ENCODE peak calls at places on chromosomes 2 and 18, in six cellular contexts. One of them, this sample, is unnamed.

GRCh38 chr2:12488365-12488972 is 228.3 kb upstream of the TRIB2 start:
- DNase-seq in Peyer's patch: peak; percentile 56
- DNase-seq in fibroblast of mammary gland: no peak
- DNase-seq in body of pancreas: no peak
- DNase-seq in mucosa of descending colon: no peak
- DNase-seq in AG09309: no peak
- DNase-seq in this sample: no peak

GRCh38 chr2:72896446-72896845 is 9.2 kb downstream of the SPR start:
- DNase-seq in AG09309: no peak
- DNase-seq in fibroblast of mammary gland: no peak
- DNase-seq in mucosa of descending colon: no peak
- DNase-seq in body of pancreas: no peak
- DNase-seq in Peyer's patch: no peak
- DNase-seq in this sample: no peak

GRCh38 chr2:44286884-44287638 is 11.8 kb downstream of the SLC3A1 start:
- DNase-seq in fibroblast of mammary gland: no peak
- DNase-seq in body of pancreas: peak; percentile 46
- DNase-seq in Peyer's patch: no peak
- DNase-seq in mucosa of descending colon: no peak
- DNase-seq in AG09309: no peak
- DNase-seq in this sample: peak; percentile 44

GRCh38 chr2:158533009-158533408 is 76.3 kb downstream of the PKP4 start:
- DNase-seq in mucosa of descending colon: no peak
- DNase-seq in fibroblast of mammary gland: no peak
- DNase-seq in AG09309: no peak
- DNase-seq in body of pancreas: no peak
- DNase-seq in Peyer's patch: no peak
- DNase-seq in this sample: no peak

GRCh38 chr18:58871514-58872490 is 7.1 kb downstream of the ZNF532 start:
- DNase-seq in mucosa of descending colon: no peak
- DNase-seq in Peyer's patch: no peak
- DNase-seq in AG09309: no peak
- DNase-seq in body of pancreas: no peak
- DNase-seq in fibroblast of mammary gland: no peak
- DNase-seq in this sample: no peak

GRCh38 chr2:95698166-95698565 is 106.4 kb downstream of the TRIM43 start:
- DNase-seq in body of pancreas: no peak
- DNase-seq in mucosa of descending colon: no peak
- DNase-seq in fibroblast of mammary gland: peak; percentile 13
- DNase-seq in Peyer's patch: no peak
- DNase-seq in AG09309: no peak
- DNase-seq in this sample: no peak

GRCh38 chr2:18804540-18804939 is 215.2 kb upstream of the NT5C1B start:
- DNase-seq in Peyer's patch: no peak
- DNase-seq in fibroblast of mammary gland: no peak
- DNase-seq in AG09309: no peak
- DNase-seq in mucosa of descending colon: no peak
- DNase-seq in body of pancreas: no peak
- DNase-seq in this sample: no peak

GRCh38 chr2:66789741-66790140 is 354.8 kb downstream of the MEIS1 start:
- DNase-seq in body of pancreas: no peak
- DNase-seq in Peyer's patch: no peak
- DNase-seq in fibroblast of mammary gland: peak; percentile 76
- DNase-seq in AG09309: no peak
- DNase-seq in mucosa of descending colon: no peak
- DNase-seq in this sample: no peak

GRCh38 chr2:875687-876615 is 74.7 kb upstream of the SNTG2 start:
- DNase-seq in Peyer's patch: no peak
- DNase-seq in body of pancreas: no peak
- DNase-seq in AG09309: no peak
- DNase-seq in fibroblast of mammary gland: no peak
- DNase-seq in mucosa of descending colon: no peak
- DNase-seq in this sample: no peak

GRCh38 chr2:26722911-26723310 is 30.4 kb downstream of the KCNK3 start:
- DNase-seq in Peyer's patch: no peak
- DNase-seq in AG09309: no peak
- DNase-seq in body of pancreas: no peak
- DNase-seq in mucosa of descending colon: no peak
- DNase-seq in fibroblast of mammary gland: no peak
- DNase-seq in this sample: no peak

GRCh38 chr18:75475228-75475627 is 47.7 kb upstream of the SMIM21 start:
- DNase-seq in fibroblast of mammary gland: peak; percentile 94
- DNase-seq in AG09309: peak; percentile 94
- DNase-seq in body of pancreas: no peak
- DNase-seq in Peyer's patch: no peak
- DNase-seq in mucosa of descending colon: no peak
- DNase-seq in this sample: no peak

GRCh38 chr18:26002375-26002774 is 88.0 kb downstream of the SS18 start:
- DNase-seq in mucosa of descending colon: no peak
- DNase-seq in fibroblast of mammary gland: no peak
- DNase-seq in body of pancreas: no peak
- DNase-seq in AG09309: no peak
- DNase-seq in Peyer's patch: no peak
- DNase-seq in this sample: no peak

GRCh38 chr2:44392338-44392943 is 30.7 kb downstream of the CAMKMT start:
- DNase-seq in body of pancreas: peak; percentile 53
- DNase-seq in mucosa of descending colon: no peak
- DNase-seq in Peyer's patch: peak; percentile 40
- DNase-seq in fibroblast of mammary gland: peak; percentile 42
- DNase-seq in AG09309: no peak
- DNase-seq in this sample: no peak

GRCh38 chr2:199910338-199911051 is 598 bp upstream of the C2orf69 start:
- DNase-seq in mucosa of descending colon: no peak
- DNase-seq in body of pancreas: no peak
- DNase-seq in AG09309: no peak
- DNase-seq in fibroblast of mammary gland: peak; percentile 6
- DNase-seq in Peyer's patch: no peak
- DNase-seq in this sample: no peak

GRCh38 chr2:23756593-23757292 is 170.2 kb downstream of the ATAD2B start:
- DNase-seq in AG09309: no peak
- DNase-seq in body of pancreas: no peak
- DNase-seq in fibroblast of mammary gland: no peak
- DNase-seq in Peyer's patch: no peak
- DNase-seq in mucosa of descending colon: no peak
- DNase-seq in this sample: no peak

GRCh38 chr2:234705108-234705507 is 208.2 kb upstream of the ARL4C start:
- DNase-seq in mucosa of descending colon: no peak
- DNase-seq in Peyer's patch: no peak
- DNase-seq in body of pancreas: no peak
- DNase-seq in AG09309: peak; percentile 7
- DNase-seq in fibroblast of mammary gland: peak; percentile 80
- DNase-seq in this sample: peak; percentile 44

GRCh38 chr2:69933839-69934613 is 19.1 kb downstream of the MXD1 start:
- DNase-seq in mucosa of descending colon: no peak
- DNase-seq in AG09309: peak; percentile 73
- DNase-seq in body of pancreas: peak; percentile 47
- DNase-seq in Peyer's patch: no peak
- DNase-seq in fibroblast of mammary gland: peak; percentile 86
- DNase-seq in this sample: no peak

GRCh38 chr2:26954135-26954534 is 16.3 kb upstream of the MAPRE3 start:
- DNase-seq in Peyer's patch: no peak
- DNase-seq in body of pancreas: no peak
- DNase-seq in mucosa of descending colon: no peak
- DNase-seq in AG09309: no peak
- DNase-seq in fibroblast of mammary gland: no peak
- DNase-seq in this sample: no peak

GRCh38 chr18:13746636-13747035 is 20.2 kb downstream of the RNMT start:
- DNase-seq in AG09309: no peak
- DNase-seq in fibroblast of mammary gland: no peak
- DNase-seq in mucosa of descending colon: no peak
- DNase-seq in body of pancreas: no peak
- DNase-seq in Peyer's patch: no peak
- DNase-seq in this sample: no peak
- TF ChIP-seq CTCF in AG09309: no peak
- TF ChIP-seq CTCF in fibroblast of mammary gland: peak; percentile 4
- TF ChIP-seq CTCF in mucosa of descending colon: no peak
- TF ChIP-seq CTCF in body of pancreas: no peak
- TF ChIP-seq CTCF in Peyer's patch: no peak
- TF ChIP-seq CTCF in this sample: no peak

GRCh38 chr18:45416168-45416567 is 199.1 kb upstream of the SLC14A2 start:
- DNase-seq in Peyer's patch: no peak
- DNase-seq in AG09309: no peak
- DNase-seq in mucosa of descending colon: no peak
- DNase-seq in body of pancreas: peak; percentile 59
- DNase-seq in fibroblast of mammary gland: peak; percentile 50
- DNase-seq in this sample: no peak
- H3K4me3 ChIP-seq in Peyer's patch: no peak overlapping the region
- H3K4me3 ChIP-seq in AG09309: no peak overlapping the region
- H3K4me3 ChIP-seq in mucosa of descending colon: no peak overlapping the region
- H3K4me3 ChIP-seq in body of pancreas: no peak overlapping the region
- H3K4me3 ChIP-seq in fibroblast of mammary gland: no peak overlapping the region
- H3K4me3 ChIP-seq in this sample: no peak overlapping the region

DNA sequence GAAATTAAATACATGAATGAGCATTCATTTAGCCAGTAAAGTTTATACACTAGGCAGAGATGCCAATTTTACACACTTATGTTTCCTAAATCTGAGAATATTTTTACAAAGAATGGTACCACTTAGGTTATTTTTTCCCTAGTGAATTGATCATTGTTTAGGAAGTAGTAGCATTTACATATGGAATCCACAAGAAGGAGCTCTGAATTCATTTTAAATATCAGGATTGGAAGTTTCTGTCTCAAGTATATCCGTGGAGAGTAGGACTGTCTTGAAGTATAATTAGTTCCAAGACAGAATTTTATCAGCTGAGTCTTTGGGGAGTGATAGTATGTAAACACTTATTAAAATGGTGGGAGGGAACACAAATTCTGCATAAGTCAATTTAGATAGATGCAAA is 82.2 kb upstream of the FAM98A start:
- DNase-seq in body of pancreas: no peak
- DNase-seq in mucosa of descending colon: no peak
- DNase-seq in AG09309: no peak
- DNase-seq in fibroblast of mammary gland: peak; percentile 25
- DNase-seq in Peyer's patch: no peak
- DNase-seq in this sample: no peak
- TF ChIP-seq CTCF in body of pancreas: no peak
- TF ChIP-seq CTCF in mucosa of descending colon: no peak
- TF ChIP-seq CTCF in AG09309: peak; percentile 25
- TF ChIP-seq CTCF in fibroblast of mammary gland: peak; percentile 34
- TF ChIP-seq CTCF in Peyer's patch: no peak
- TF ChIP-seq CTCF in this sample: no peak

GRCh38 chr2:230658877-230659652 is 53.6 kb upstream of the CAB39 start:
- DNase-seq in Peyer's patch: no peak
- DNase-seq in body of pancreas: no peak
- DNase-seq in fibroblast of mammary gland: no peak
- DNase-seq in mucosa of descending colon: no peak
- DNase-seq in AG09309: no peak
- DNase-seq in this sample: no peak
- H3K4me3 ChIP-seq in Peyer's patch: no peak overlapping the region
- H3K4me3 ChIP-seq in body of pancreas: no peak overlapping the region
- H3K4me3 ChIP-seq in fibroblast of mammary gland: no peak overlapping the region
- H3K4me3 ChIP-seq in mucosa of descending colon: no peak overlapping the region
- H3K4me3 ChIP-seq in AG09309: no peak overlapping the region
- H3K4me3 ChIP-seq in this sample: no peak overlapping the region

GRCh38 chr2:170394988-170395387 is 217.0 kb downstream of the MYO3B start:
- DNase-seq in Peyer's patch: no peak
- DNase-seq in AG09309: no peak
- DNase-seq in mucosa of descending colon: no peak
- DNase-seq in fibroblast of mammary gland: no peak
- DNase-seq in body of pancreas: no peak
- DNase-seq in this sample: no peak
- TF ChIP-seq CTCF in Peyer's patch: no peak
- TF ChIP-seq CTCF in AG09309: no peak
- TF ChIP-seq CTCF in mucosa of descending colon: no peak
- TF ChIP-seq CTCF in fibroblast of mammary gland: no peak
- TF ChIP-seq CTCF in body of pancreas: no peak
- TF ChIP-seq CTCF in this sample: no peak

GRCh38 chr18:73778052-73778395 is 369.6 kb downstream of the FBXO15 start:
- DNase-seq in AG09309: no peak
- DNase-seq in fibroblast of mammary gland: no peak
- DNase-seq in mucosa of descending colon: no peak
- DNase-seq in Peyer's patch: no peak
- DNase-seq in body of pancreas: no peak
- DNase-seq in this sample: no peak

GRCh38 chr18:73777356-73778051 is 370.1 kb downstream of the FBXO15 start:
- DNase-seq in body of pancreas: no peak
- DNase-seq in fibroblast of mammary gland: no peak
- DNase-seq in Peyer's patch: no peak
- DNase-seq in mucosa of descending colon: no peak
- DNase-seq in AG09309: no peak
- DNase-seq in this sample: no peak

GRCh38 chr18:73780218-73780617 is 367.4 kb downstream of the FBXO15 start:
- DNase-seq in body of pancreas: no peak
- DNase-seq in fibroblast of mammary gland: no peak
- DNase-seq in mucosa of descending colon: no peak
- DNase-seq in Peyer's patch: no peak
- DNase-seq in AG09309: no peak
- DNase-seq in this sample: no peak

GRCh38 chr18:73774836-73775509 is 372.7 kb downstream of the FBXO15 start:
- DNase-seq in fibroblast of mammary gland: peak; percentile 29
- DNase-seq in AG09309: no peak
- DNase-seq in Peyer's patch: no peak
- DNase-seq in body of pancreas: peak; percentile 38
- DNase-seq in mucosa of descending colon: no peak
- DNase-seq in this sample: no peak
- H3K4me3 ChIP-seq in fibroblast of mammary gland: no peak overlapping the region
- H3K4me3 ChIP-seq in AG09309: no peak overlapping the region
- H3K4me3 ChIP-seq in Peyer's patch: no peak overlapping the region
- H3K4me3 ChIP-seq in body of pancreas: no peak overlapping the region
- H3K4me3 ChIP-seq in mucosa of descending colon: no peak overlapping the region
- H3K4me3 ChIP-seq in this sample: peak overlapping the region; percentile 13

GRCh38 chr2:151611351-151611750 is 122.9 kb downstream of the NEB start:
- DNase-seq in AG09309: no peak
- DNase-seq in Peyer's patch: no peak
- DNase-seq in body of pancreas: no peak
- DNase-seq in fibroblast of mammary gland: no peak
- DNase-seq in mucosa of descending colon: no peak
- DNase-seq in this sample: no peak

GRCh38 chr2:151619337-151619989 is 114.8 kb downstream of the NEB start:
- DNase-seq in mucosa of descending colon: no peak
- DNase-seq in AG09309: no peak
- DNase-seq in fibroblast of mammary gland: peak; percentile 69
- DNase-seq in Peyer's patch: no peak
- DNase-seq in body of pancreas: no peak
- DNase-seq in this sample: peak; percentile 92

GRCh38 chr2:151614159-151614558 is 120.1 kb downstream of the NEB start:
- DNase-seq in Peyer's patch: no peak
- DNase-seq in mucosa of descending colon: no peak
- DNase-seq in AG09309: no peak
- DNase-seq in fibroblast of mammary gland: no peak
- DNase-seq in body of pancreas: no peak
- DNase-seq in this sample: no peak

GRCh38 chr2:151614606-151615306 is 119.5 kb downstream of the NEB start:
- DNase-seq in body of pancreas: no peak
- DNase-seq in mucosa of descending colon: no peak
- DNase-seq in fibroblast of mammary gland: no peak
- DNase-seq in Peyer's patch: no peak
- DNase-seq in AG09309: no peak
- DNase-seq in this sample: no peak

GRCh38 chr2:151616760-151617339 is 117.4 kb downstream of the NEB start:
- DNase-seq in mucosa of descending colon: no peak
- DNase-seq in body of pancreas: no peak
- DNase-seq in fibroblast of mammary gland: no peak
- DNase-seq in Peyer's patch: no peak
- DNase-seq in AG09309: no peak
- DNase-seq in this sample: no peak
- TF ChIP-seq CTCF in mucosa of descending colon: no peak
- TF ChIP-seq CTCF in body of pancreas: no peak
- TF ChIP-seq CTCF in fibroblast of mammary gland: peak; percentile 20
- TF ChIP-seq CTCF in Peyer's patch: no peak
- TF ChIP-seq CTCF in AG09309: no peak
- TF ChIP-seq CTCF in this sample: peak; percentile 13

This sample was measured in epithelial cell of proximal tubule.